ENCODE peak calls at places on chromosome 12, in eight cellular contexts. One of them, this sample, is unnamed.

GRCh38 chr12:94754653-94755052 is 104.3 kb upstream of the TMCC3 start:
- DNase-seq in gastrocnemius medialis: no peak
- DNase-seq in tibial nerve: no peak
- DNase-seq in WERI-Rb-1: no peak
- DNase-seq in cardiac fibroblast: no peak
- DNase-seq in AG09319: no peak
- DNase-seq in fibroblast of mammary gland: no peak
- DNase-seq in A549: no peak
- DNase-seq in this sample: no peak

GRCh38 chr12:46770501-46771183 is 55.2 kb downstream of the SLC38A4 start:
- DNase-seq in gastrocnemius medialis: peak; percentile 63
- DNase-seq in tibial nerve: no peak
- DNase-seq in WERI-Rb-1: no peak
- DNase-seq in cardiac fibroblast: peak; percentile 48
- DNase-seq in AG09319: no peak
- DNase-seq in fibroblast of mammary gland: peak; percentile 43
- DNase-seq in A549: no peak
- DNase-seq in this sample: peak; percentile 30

GRCh38 chr12:6697584-6698351 is 2.8 kb downstream of the PIANP start:
- DNase-seq in gastrocnemius medialis: no peak
- DNase-seq in tibial nerve: no peak
- DNase-seq in WERI-Rb-1: peak; percentile 65
- DNase-seq in cardiac fibroblast: peak; percentile 65
- DNase-seq in AG09319: peak; percentile 15
- DNase-seq in fibroblast of mammary gland: peak; percentile 71
- DNase-seq in A549: peak; percentile 76
- DNase-seq in this sample: peak; percentile 41

GRCh38 chr12:84960918-84961317 is 48.3 kb upstream of the SLC6A15 start:
- DNase-seq in gastrocnemius medialis: no peak
- DNase-seq in tibial nerve: no peak
- DNase-seq in WERI-Rb-1: no peak
- DNase-seq in cardiac fibroblast: no peak
- DNase-seq in AG09319: no peak
- DNase-seq in fibroblast of mammary gland: no peak
- DNase-seq in A549: no peak
- DNase-seq in this sample: no peak

GRCh38 chr12:19181666-19182426 is 52.3 kb downstream of the PLEKHA5 start:
- DNase-seq in gastrocnemius medialis: no peak
- DNase-seq in tibial nerve: no peak
- DNase-seq in WERI-Rb-1: no peak
- DNase-seq in cardiac fibroblast: peak; percentile 36
- DNase-seq in AG09319: no peak
- DNase-seq in fibroblast of mammary gland: peak; percentile 26
- DNase-seq in A549: no peak
- DNase-seq in this sample: no peak

GRCh38 chr12:108131035-108131434 is 1.9 kb downstream of the WSCD2 start:
- DNase-seq in gastrocnemius medialis: no peak
- DNase-seq in tibial nerve: no peak
- DNase-seq in WERI-Rb-1: no peak
- DNase-seq in cardiac fibroblast: no peak
- DNase-seq in AG09319: no peak
- DNase-seq in fibroblast of mammary gland: no peak
- DNase-seq in A549: no peak
- DNase-seq in this sample: no peak

GRCh38 chr12:52050116-52050770 is 999 bp upstream of the NR4A1 start:
- DNase-seq in gastrocnemius medialis: no peak
- DNase-seq in tibial nerve: no peak
- DNase-seq in WERI-Rb-1: no peak
- DNase-seq in cardiac fibroblast: peak; percentile 79
- DNase-seq in AG09319: no peak
- DNase-seq in fibroblast of mammary gland: peak; percentile 53
- DNase-seq in A549: no peak
- DNase-seq in this sample: no peak

GRCh38 chr12:110780448-110780847 is 37.8 kb upstream of the PPP1CC start:
- DNase-seq in gastrocnemius medialis: no peak
- DNase-seq in tibial nerve: no peak
- DNase-seq in WERI-Rb-1: no peak
- DNase-seq in cardiac fibroblast: no peak
- DNase-seq in AG09319: no peak
- DNase-seq in fibroblast of mammary gland: no peak
- DNase-seq in A549: no peak
- DNase-seq in this sample: no peak

GRCh38 chr12:41013921-41014642 is 174.0 kb upstream of the PDZRN4 start:
- DNase-seq in gastrocnemius medialis: no peak
- DNase-seq in tibial nerve: no peak
- DNase-seq in WERI-Rb-1: no peak
- DNase-seq in cardiac fibroblast: no peak
- DNase-seq in AG09319: no peak
- DNase-seq in fibroblast of mammary gland: peak; percentile 53
- DNase-seq in A549: no peak
- DNase-seq in this sample: no peak

GRCh38 chr12:18343708-18344107 is 82.4 kb downstream of the PIK3C2G start:
- DNase-seq in gastrocnemius medialis: no peak
- DNase-seq in tibial nerve: no peak
- DNase-seq in WERI-Rb-1: no peak
- DNase-seq in cardiac fibroblast: no peak
- DNase-seq in AG09319: no peak
- DNase-seq in fibroblast of mammary gland: no peak
- DNase-seq in A549: no peak
- DNase-seq in this sample: no peak

GRCh38 chr12:46459111-46459510 is 86.5 kb upstream of the SLC38A2 start:
- DNase-seq in gastrocnemius medialis: no peak
- DNase-seq in tibial nerve: no peak
- DNase-seq in WERI-Rb-1: no peak
- DNase-seq in cardiac fibroblast: peak; percentile 75
- DNase-seq in AG09319: peak; percentile 47
- DNase-seq in fibroblast of mammary gland: peak; percentile 85
- DNase-seq in A549: no peak
- DNase-seq in this sample: no peak

GRCh38 chr12:48826209-48826855 is 8.0 kb downstream of the CACNB3 start:
- DNase-seq in gastrocnemius medialis: no peak
- DNase-seq in tibial nerve: no peak
- DNase-seq in WERI-Rb-1: no peak
- DNase-seq in cardiac fibroblast: no peak
- DNase-seq in AG09319: no peak
- DNase-seq in fibroblast of mammary gland: no peak
- DNase-seq in A549: no peak
- DNase-seq in this sample: no peak

GRCh38 chr12:6567112-6567680 is 895 bp downstream of the NOP2 start:
- DNase-seq in gastrocnemius medialis: no peak
- DNase-seq in tibial nerve: no peak
- DNase-seq in WERI-Rb-1: no peak
- DNase-seq in cardiac fibroblast: no peak
- DNase-seq in AG09319: no peak
- DNase-seq in fibroblast of mammary gland: peak; percentile 16
- DNase-seq in A549: no peak
- DNase-seq in this sample: no peak

GRCh38 chr12:123973552-123974341 is 732 bp downstream of the ZNF664 start:
- DNase-seq in gastrocnemius medialis: peak; percentile 18
- DNase-seq in tibial nerve: no peak
- DNase-seq in WERI-Rb-1: no peak
- DNase-seq in cardiac fibroblast: peak; percentile 21
- DNase-seq in AG09319: no peak
- DNase-seq in fibroblast of mammary gland: no peak
- DNase-seq in A549: peak; percentile 39
- DNase-seq in this sample: peak; percentile 82

GRCh38 chr12:71664411-71665108 is 459 bp downstream of the THAP2 start:
- DNase-seq in gastrocnemius medialis: no peak
- DNase-seq in tibial nerve: no peak
- DNase-seq in WERI-Rb-1: no peak
- DNase-seq in cardiac fibroblast: no peak
- DNase-seq in AG09319: no peak
- DNase-seq in fibroblast of mammary gland: peak; percentile 23
- DNase-seq in A549: no peak
- DNase-seq in this sample: no peak

GRCh38 chr12:51883998-51884675 is 3.8 kb upstream of the ANKRD33 start:
- DNase-seq in gastrocnemius medialis: no peak
- DNase-seq in tibial nerve: no peak
- DNase-seq in WERI-Rb-1: no peak
- DNase-seq in cardiac fibroblast: no peak
- DNase-seq in AG09319: no peak
- DNase-seq in fibroblast of mammary gland: no peak
- DNase-seq in A549: no peak
- DNase-seq in this sample: no peak

GRCh38 chr12:90945070-90945649 is 9.8 kb downstream of the CCER1 start:
- DNase-seq in gastrocnemius medialis: no peak
- DNase-seq in tibial nerve: no peak
- DNase-seq in WERI-Rb-1: no peak
- DNase-seq in cardiac fibroblast: peak; percentile 57
- DNase-seq in AG09319: no peak
- DNase-seq in fibroblast of mammary gland: peak; percentile 53
- DNase-seq in A549: peak; percentile 56
- DNase-seq in this sample: no peak
- TF ChIP-seq CTCF in gastrocnemius medialis: peak; percentile 49
- TF ChIP-seq CTCF in tibial nerve: peak; percentile 22
- TF ChIP-seq CTCF in WERI-Rb-1: no peak
- TF ChIP-seq CTCF in cardiac fibroblast: peak; percentile 44
- TF ChIP-seq CTCF in AG09319: peak; percentile 43
- TF ChIP-seq CTCF in fibroblast of mammary gland: peak; percentile 46
- TF ChIP-seq CTCF in A549: peak; percentile 62
- TF ChIP-seq CTCF in this sample: peak; percentile 71

GRCh38 chr12:99392091-99392850 is 255.3 kb upstream of the GARIN6 start:
- DNase-seq in gastrocnemius medialis: no peak
- DNase-seq in tibial nerve: no peak
- DNase-seq in WERI-Rb-1: no peak
- DNase-seq in cardiac fibroblast: no peak
- DNase-seq in AG09319: no peak
- DNase-seq in fibroblast of mammary gland: no peak
- DNase-seq in A549: no peak
- DNase-seq in this sample: no peak

GRCh38 chr12:99389751-99390150 is 257.8 kb upstream of the GARIN6 start:
- DNase-seq in gastrocnemius medialis: no peak
- DNase-seq in tibial nerve: no peak
- DNase-seq in WERI-Rb-1: no peak
- DNase-seq in cardiac fibroblast: no peak
- DNase-seq in AG09319: no peak
- DNase-seq in fibroblast of mammary gland: no peak
- DNase-seq in A549: no peak
- DNase-seq in this sample: no peak

GRCh38 chr12:99387661-99388060 is 259.9 kb upstream of the GARIN6 start:
- DNase-seq in gastrocnemius medialis: no peak
- DNase-seq in tibial nerve: no peak
- DNase-seq in WERI-Rb-1: no peak
- DNase-seq in cardiac fibroblast: no peak
- DNase-seq in AG09319: no peak
- DNase-seq in fibroblast of mammary gland: no peak
- DNase-seq in A549: no peak
- DNase-seq in this sample: no peak

GRCh38 chr12:99393763-99394162 is 253.8 kb upstream of the GARIN6 start:
- DNase-seq in gastrocnemius medialis: no peak
- DNase-seq in tibial nerve: no peak
- DNase-seq in WERI-Rb-1: no peak
- DNase-seq in cardiac fibroblast: no peak
- DNase-seq in AG09319: no peak
- DNase-seq in fibroblast of mammary gland: no peak
- DNase-seq in A549: no peak
- DNase-seq in this sample: no peak

GRCh38 chr12:99390707-99391106 is 256.8 kb upstream of the GARIN6 start:
- DNase-seq in gastrocnemius medialis: no peak
- DNase-seq in tibial nerve: no peak
- DNase-seq in WERI-Rb-1: peak; percentile 72
- DNase-seq in cardiac fibroblast: no peak
- DNase-seq in AG09319: no peak
- DNase-seq in fibroblast of mammary gland: peak; percentile 2
- DNase-seq in A549: peak; percentile 27
- DNase-seq in this sample: peak; percentile 70
- TF ChIP-seq CTCF in gastrocnemius medialis: no peak
- TF ChIP-seq CTCF in tibial nerve: no peak
- TF ChIP-seq CTCF in WERI-Rb-1: peak; percentile 78
- TF ChIP-seq CTCF in cardiac fibroblast: peak; percentile 24
- TF ChIP-seq CTCF in AG09319: peak; percentile 20
- TF ChIP-seq CTCF in fibroblast of mammary gland: peak; percentile 21
- TF ChIP-seq CTCF in A549: peak; percentile 23
- TF ChIP-seq CTCF in this sample: peak; percentile 73

GRCh38 chr12:113049976-113050742 is 6.4 kb upstream of the DTX1 start:
- DNase-seq in gastrocnemius medialis: no peak
- DNase-seq in tibial nerve: no peak
- DNase-seq in WERI-Rb-1: no peak
- DNase-seq in cardiac fibroblast: peak; percentile 25
- DNase-seq in AG09319: no peak
- DNase-seq in fibroblast of mammary gland: no peak
- DNase-seq in A549: peak; percentile 73
- DNase-seq in this sample: no peak
- TF ChIP-seq CTCF in gastrocnemius medialis: no peak
- TF ChIP-seq CTCF in tibial nerve: no peak
- TF ChIP-seq CTCF in WERI-Rb-1: no peak
- TF ChIP-seq CTCF in cardiac fibroblast: peak; percentile 27
- TF ChIP-seq CTCF in AG09319: peak; percentile 8
- TF ChIP-seq CTCF in fibroblast of mammary gland: peak; percentile 9
- TF ChIP-seq CTCF in A549: peak; percentile 31
- TF ChIP-seq CTCF in this sample: peak; percentile 5

GRCh38 chr12:32261638-32262037 is 137.7 kb upstream of the FGD4 start:
- DNase-seq in gastrocnemius medialis: no peak
- DNase-seq in tibial nerve: no peak
- DNase-seq in WERI-Rb-1: peak; percentile 50
- DNase-seq in cardiac fibroblast: no peak
- DNase-seq in AG09319: no peak
- DNase-seq in fibroblast of mammary gland: no peak
- DNase-seq in A549: peak; percentile 53
- DNase-seq in this sample: no peak
- TF ChIP-seq CTCF in gastrocnemius medialis: no peak
- TF ChIP-seq CTCF in tibial nerve: no peak
- TF ChIP-seq CTCF in WERI-Rb-1: peak; percentile 55
- TF ChIP-seq CTCF in cardiac fibroblast: no peak
- TF ChIP-seq CTCF in AG09319: no peak
- TF ChIP-seq CTCF in fibroblast of mammary gland: peak; percentile 7
- TF ChIP-seq CTCF in A549: peak; percentile 16
- TF ChIP-seq CTCF in this sample: no peak

DNA sequence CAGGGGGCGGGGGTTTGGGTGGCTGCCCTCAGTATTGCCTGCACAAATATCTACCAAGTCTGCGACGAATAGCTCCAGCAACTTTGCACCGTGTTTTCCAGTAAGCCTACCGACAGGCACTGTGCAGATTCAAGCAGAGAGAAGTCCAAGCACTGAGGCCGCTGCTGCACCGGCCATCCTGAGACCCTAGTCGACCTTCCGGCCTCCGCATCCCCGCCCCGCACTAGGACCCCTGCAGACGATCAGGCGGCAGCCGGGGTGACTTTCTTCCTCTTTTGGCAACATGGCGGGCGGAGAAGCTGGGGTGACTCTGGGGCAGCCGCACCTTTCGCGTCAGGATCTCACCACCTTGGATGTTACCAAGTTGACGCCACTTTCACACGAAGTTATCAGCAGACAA is at the start of gene EIF2S3B:
- DNase-seq in gastrocnemius medialis: no peak
- DNase-seq in tibial nerve: no peak
- DNase-seq in WERI-Rb-1: no peak
- DNase-seq in cardiac fibroblast: no peak
- DNase-seq in AG09319: no peak
- DNase-seq in fibroblast of mammary gland: no peak
- DNase-seq in A549: no peak
- DNase-seq in this sample: no peak
- TF ChIP-seq CTCF in gastrocnemius medialis: no peak
- TF ChIP-seq CTCF in tibial nerve: no peak
- TF ChIP-seq CTCF in WERI-Rb-1: no peak
- TF ChIP-seq CTCF in cardiac fibroblast: no peak
- TF ChIP-seq CTCF in AG09319: no peak
- TF ChIP-seq CTCF in fibroblast of mammary gland: no peak
- TF ChIP-seq CTCF in A549: no peak
- TF ChIP-seq CTCF in this sample: no peak

This sample was measured in glutamatergic neuron.